ENCODE peak calls at places on chromosomes 3 and 15, in seven cellular contexts. W, Z, G, P, X, N and Q are unnamed samples.

GRCh38 chr3:115790759-115791158 is 167.4 kb downstream of the GAP43 start:
- DNase-seq in W (no peak), Z (peak), G (peak), P (no peak), X (no peak), N (no peak), Q (no peak)

GRCh38 chr3:53159415-53160135 is 1.4 kb upstream of the PRKCD start:
- DNase-seq in W (peak), Z (no peak), G (peak), P (no peak), X (no peak), N (no peak), Q (no peak)

GRCh38 chr15:57652481-57652880 is 54.0 kb upstream of the POLR2M start:
- DNase-seq in W (no peak), Z (no peak), G (no peak), P (no peak), X (no peak), N (no peak), Q (no peak)

GRCh38 chr3:27105904-27106303 is 263.3 kb downstream of the NEK10 start:
- DNase-seq in W (no peak), Z (peak), G (no peak), P (peak), X (no peak), N (peak), Q (no peak)

GRCh38 chr3:193391902-193392301 is 13.3 kb upstream of the ATP13A5 start:
- DNase-seq in W (no peak), Z (peak), G (no peak), P (no peak), X (no peak), N (no peak), Q (no peak)

GRCh38 chr3:49131040-49131439 is 1.8 kb downstream of the LAMB2 start:
- DNase-seq in W (no peak), Z (no peak), G (no peak), P (no peak), X (no peak), N (no peak), Q (no peak)

GRCh38 chr15:45199136-45199810 is 11.5 kb upstream of the SHF start:
- DNase-seq in W (no peak), Z (peak), G (no peak), P (peak), X (no peak), N (peak), Q (no peak)

GRCh38 chr3:159762981-159763465 is 225.6 kb upstream of the IL12A start:
- DNase-seq in W (peak), Z (peak), G (peak), P (peak), X (peak), N (peak), Q (peak)

GRCh38 chr3:159829056-159829995 is 159.3 kb upstream of the IL12A start:
- DNase-seq in W (no peak), Z (peak), G (peak), P (no peak), X (peak), N (no peak), Q (no peak)

GRCh38 chr3:41164776-41165175 is 34.5 kb upstream of the CTNNB1 start:
- DNase-seq in W (no peak), Z (no peak), G (no peak), P (no peak), X (no peak), N (no peak), Q (no peak)

GRCh38 chr3:185221203-185221602 is 32.6 kb downstream of the EHHADH start:
- DNase-seq in W (no peak), Z (no peak), G (no peak), P (no peak), X (no peak), N (no peak), Q (no peak)

GRCh38 chr15:66907826-66908502 is 157.4 kb upstream of the SMAD3 start:
- DNase-seq in W (no peak), Z (no peak), G (peak), P (no peak), X (peak), N (no peak), Q (no peak)

GRCh38 chr3:58021072-58021959 is 13.1 kb downstream of the FLNB start:
- DNase-seq in W (no peak), Z (peak), G (no peak), P (no peak), X (no peak), N (no peak), Q (no peak)

GRCh38 chr15:64856429-64857145 is 14.9 kb downstream of the PLEKHO2 start:
- DNase-seq in W (no peak), Z (no peak), G (peak), P (peak), X (no peak), N (peak), Q (no peak)

GRCh38 chr3:130243808-130244207 is 101.7 kb upstream of the COL6A5 start:
- DNase-seq in W (no peak), Z (no peak), G (no peak), P (no peak), X (no peak), N (no peak), Q (no peak)

GRCh38 chr3:129003578-129004112 is 2.5 kb downstream of the EFCC1 start:
- DNase-seq in W (peak), Z (peak), G (no peak), P (peak), X (peak), N (no peak), Q (no peak)

DNA sequence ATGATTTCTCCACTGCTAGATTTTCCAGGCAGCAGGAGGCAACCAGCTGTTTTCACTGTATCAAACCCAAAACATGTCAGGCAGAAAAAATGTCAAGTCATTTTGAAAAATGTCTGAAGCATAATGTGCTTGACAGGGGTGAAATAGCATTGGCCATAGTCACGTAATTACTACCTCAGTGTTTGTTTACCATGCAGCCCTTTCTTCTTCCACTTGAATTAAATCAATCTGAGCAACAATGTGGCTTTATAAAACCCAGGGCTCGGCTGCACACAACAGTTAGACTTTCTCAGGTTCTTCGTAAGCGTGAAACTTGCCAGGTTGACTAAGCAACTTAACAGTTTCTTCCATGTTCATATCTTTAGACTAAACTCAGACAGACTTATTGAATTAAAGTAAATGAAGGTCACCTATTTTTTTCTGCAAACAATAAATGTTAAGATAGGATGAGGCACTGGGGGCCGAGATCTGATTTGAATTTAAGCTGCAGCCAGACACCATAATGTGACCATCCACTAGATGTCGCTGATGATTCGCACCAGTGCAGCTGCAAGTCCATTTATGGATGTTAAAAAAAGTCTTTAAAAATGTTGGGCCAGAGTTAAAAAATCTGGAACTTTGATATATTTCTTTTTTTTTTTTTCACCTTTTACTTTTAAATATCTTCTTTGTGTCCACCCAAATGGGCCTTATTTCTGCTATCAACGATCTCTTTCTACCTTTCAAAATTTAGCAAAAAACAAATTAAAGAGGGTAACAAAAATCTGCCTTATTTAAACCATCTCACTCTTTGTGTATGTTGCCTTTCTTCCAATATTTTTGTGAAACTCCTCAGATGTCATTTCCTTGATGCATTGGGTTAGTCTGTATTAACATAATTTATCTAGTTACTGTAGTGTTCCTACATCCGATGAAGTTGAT is 305.9 kb downstream of the CACNA2D3 start:
- DNase-seq in W (no peak), Z (peak), G (peak), P (peak), X (no peak), N (peak), Q (peak)
- TF ChIP-seq CTCF in W (peak), Z (peak), G (peak), P (peak), X (peak), N (peak), Q (peak)

GRCh38 chr3:142366434-142366833 is 81.4 kb downstream of the XRN1 start:
- DNase-seq in W (no peak), Z (peak), G (peak), P (no peak), X (no peak), N (no peak), Q (no peak)
- TF ChIP-seq CTCF in W (no peak), Z (peak), G (peak), P (peak), X (no peak), N (peak), Q (no peak)

GRCh38 chr15:71440479-71441071 is 325.3 kb downstream of the THSD4 start:
- DNase-seq in W (no peak), Z (peak), G (peak), P (peak), X (no peak), N (no peak), Q (peak)
- TF ChIP-seq CTCF in W (peak), Z (peak), G (peak), P (peak), X (peak), N (peak), Q (peak)

DNA sequence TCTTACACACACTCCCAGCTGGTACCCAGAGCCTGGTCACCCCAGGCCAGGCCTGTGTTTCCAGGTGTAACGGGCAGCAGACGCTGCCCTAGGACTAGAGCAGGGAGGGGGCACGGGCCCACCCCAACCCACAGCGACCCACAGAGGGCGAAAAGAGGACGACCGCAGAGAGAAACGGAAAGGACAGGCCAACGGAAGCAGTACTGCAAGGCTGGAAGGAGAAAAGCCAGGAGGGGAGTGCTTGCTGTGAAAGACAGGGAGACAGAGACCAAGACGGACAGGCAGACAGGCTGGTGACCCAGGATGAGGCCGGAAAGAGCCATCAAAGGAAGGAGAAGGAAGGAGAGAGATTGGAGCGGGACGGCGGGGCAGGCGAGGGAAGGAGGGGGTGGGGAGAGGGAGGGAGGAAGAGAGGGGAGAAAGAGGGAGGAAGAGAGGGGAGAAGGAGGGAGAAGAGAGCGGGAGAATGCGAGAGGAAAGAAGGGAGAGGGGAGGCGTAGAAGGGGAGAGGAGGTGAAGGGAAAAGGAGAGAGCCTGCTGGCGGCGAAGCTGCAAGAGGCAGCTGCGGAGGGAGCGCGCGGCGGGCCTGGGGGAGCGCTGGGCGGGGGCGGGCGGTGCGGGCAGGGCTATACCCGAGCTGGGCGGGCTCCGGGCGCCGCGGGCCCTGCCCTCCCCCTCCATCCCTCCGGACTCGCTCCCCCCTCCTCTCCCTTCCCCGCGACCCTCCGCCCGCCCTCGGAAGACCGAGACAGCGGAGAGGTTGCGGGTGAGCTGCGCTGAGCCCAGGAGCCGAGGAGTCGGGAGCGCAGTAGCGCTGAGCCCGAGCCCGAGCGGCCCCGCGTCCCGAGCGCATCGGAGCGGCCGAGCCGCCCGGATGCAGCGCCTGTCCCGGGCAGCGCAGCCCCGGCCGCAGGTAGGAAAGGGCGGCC is at the start of gene SLC6A1:
- DNase-seq in W (no peak), Z (no peak), G (no peak), P (peak), X (no peak), N (no peak), Q (no peak)
- TF ChIP-seq CTCF in W (no peak), Z (no peak), G (peak), P (peak), X (no peak), N (peak), Q (no peak)

GRCh38 chr3:113274425-113274824 is 63.1 kb downstream of the BOC start:
- DNase-seq in W (no peak), Z (no peak), G (no peak), P (no peak), X (no peak), N (no peak), Q (no peak)

GRCh38 chr3:113274959-113275556 is 63.7 kb downstream of the BOC start:
- DNase-seq in W (no peak), Z (no peak), G (no peak), P (no peak), X (no peak), N (no peak), Q (no peak)

GRCh38 chr3:113276581-113277080 is 65.3 kb downstream of the BOC start:
- DNase-seq in W (no peak), Z (no peak), G (no peak), P (no peak), X (no peak), N (no peak), Q (no peak)

GRCh38 chr3:113277414-113277813 is 66.1 kb downstream of the BOC start:
- DNase-seq in W (no peak), Z (no peak), G (no peak), P (no peak), X (no peak), N (no peak), Q (peak)

GRCh38 chr3:113275876-113276580 is 64.7 kb downstream of the BOC start:
- DNase-seq in W (no peak), Z (peak), G (peak), P (peak), X (no peak), N (peak), Q (peak)
- TF ChIP-seq CTCF in W (no peak), Z (peak), G (no peak), P (peak), X (no peak), N (peak), Q (no peak)

GRCh38 chr15:51401872-51402517 is 60.5 kb downstream of the GLDN start:
- DNase-seq in W (no peak), Z (peak), G (peak), P (peak), X (peak), N (peak), Q (peak)

GRCh38 chr15:51401065-51401780 is 59.8 kb downstream of the GLDN start:
- DNase-seq in W (no peak), Z (no peak), G (no peak), P (no peak), X (no peak), N (no peak), Q (no peak)

GRCh38 chr15:51403946-51404695 is 62.7 kb downstream of the GLDN start:
- DNase-seq in W (no peak), Z (peak), G (no peak), P (no peak), X (no peak), N (no peak), Q (no peak)

GRCh38 chr15:51405646-51406194 is 64.3 kb downstream of the GLDN start:
- DNase-seq in W (no peak), Z (no peak), G (no peak), P (no peak), X (no peak), N (no peak), Q (no peak)

DNA sequence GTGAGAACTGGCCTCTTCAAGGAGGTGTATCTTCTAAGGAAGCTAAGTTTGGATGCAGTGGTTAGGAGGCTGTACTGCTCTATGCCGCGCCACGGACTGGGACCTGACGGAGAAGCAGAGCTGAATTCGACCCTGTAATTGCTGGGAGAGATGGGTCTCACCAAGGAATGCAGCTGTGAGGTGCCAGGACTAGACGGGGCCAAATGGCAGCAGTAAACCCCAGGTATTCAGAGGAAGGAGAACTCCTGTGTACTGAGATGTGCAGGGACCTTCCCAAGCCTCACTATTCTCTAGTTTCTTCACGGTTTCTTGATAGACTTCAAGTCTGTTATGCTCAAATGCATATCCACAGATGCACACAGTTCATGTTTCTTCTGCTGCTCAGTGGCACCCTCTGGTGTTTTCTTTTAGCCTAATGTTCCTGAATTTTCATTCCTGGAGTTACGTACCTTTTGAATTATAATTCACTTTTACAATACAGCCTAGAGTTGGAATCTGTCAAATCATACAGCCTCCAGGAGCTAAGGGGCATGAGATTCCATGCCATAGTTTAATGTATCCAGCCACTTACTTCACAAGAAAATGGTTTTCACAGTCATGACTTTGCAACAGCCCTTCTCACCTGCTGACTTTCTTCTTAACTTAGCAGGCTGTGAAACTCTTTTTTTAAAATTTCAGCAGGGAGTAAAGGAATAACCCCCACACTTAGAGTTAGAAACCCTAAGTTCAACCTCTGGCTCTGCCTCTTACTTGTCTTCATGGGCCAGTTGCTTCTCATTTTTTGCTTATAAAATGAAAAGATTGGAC is 61.8 kb downstream of the GLDN start:
- DNase-seq in W (no peak), Z (peak), G (peak), P (peak), X (no peak), N (no peak), Q (no peak)
- TF ChIP-seq CTCF in W (peak), Z (peak), G (peak), P (peak), X (peak), N (peak), Q (peak)

DNA sequence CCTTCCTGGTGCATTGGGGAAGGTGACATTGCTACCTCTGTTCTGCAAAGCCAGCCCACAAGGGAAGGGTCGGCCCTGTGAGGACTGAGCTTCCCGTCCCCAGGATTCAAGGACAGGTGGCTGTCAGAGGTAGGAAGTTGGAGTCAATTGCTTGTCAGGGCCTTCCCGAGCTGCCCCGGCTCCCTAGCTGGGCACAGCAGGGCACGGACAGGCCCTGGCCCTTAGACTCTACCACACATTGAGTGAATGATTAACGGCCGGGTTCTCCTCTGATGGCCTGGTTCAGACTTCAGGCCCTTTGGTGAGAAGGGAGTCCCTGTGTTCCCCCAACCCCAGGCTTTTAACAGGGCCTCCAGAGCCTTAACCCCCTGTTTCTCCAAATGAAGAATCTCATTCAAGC is 16.4 kb upstream of the FGD5 start:
- DNase-seq in W (no peak), Z (no peak), G (no peak), P (no peak), X (no peak), N (no peak), Q (no peak)
- TF ChIP-seq CTCF in W (no peak), Z (no peak), G (no peak), P (no peak), X (no peak), N (no peak), Q (no peak)

GRCh38 chr3:12901631-12902045 is 60.3 kb upstream of the RPL32 start:
- DNase-seq in W (no peak), Z (no peak), G (no peak), P (no peak), X (peak), N (no peak), Q (no peak)
- TF ChIP-seq CTCF in W (no peak), Z (no peak), G (no peak), P (no peak), X (no peak), N (no peak), Q (no peak)

DNA sequence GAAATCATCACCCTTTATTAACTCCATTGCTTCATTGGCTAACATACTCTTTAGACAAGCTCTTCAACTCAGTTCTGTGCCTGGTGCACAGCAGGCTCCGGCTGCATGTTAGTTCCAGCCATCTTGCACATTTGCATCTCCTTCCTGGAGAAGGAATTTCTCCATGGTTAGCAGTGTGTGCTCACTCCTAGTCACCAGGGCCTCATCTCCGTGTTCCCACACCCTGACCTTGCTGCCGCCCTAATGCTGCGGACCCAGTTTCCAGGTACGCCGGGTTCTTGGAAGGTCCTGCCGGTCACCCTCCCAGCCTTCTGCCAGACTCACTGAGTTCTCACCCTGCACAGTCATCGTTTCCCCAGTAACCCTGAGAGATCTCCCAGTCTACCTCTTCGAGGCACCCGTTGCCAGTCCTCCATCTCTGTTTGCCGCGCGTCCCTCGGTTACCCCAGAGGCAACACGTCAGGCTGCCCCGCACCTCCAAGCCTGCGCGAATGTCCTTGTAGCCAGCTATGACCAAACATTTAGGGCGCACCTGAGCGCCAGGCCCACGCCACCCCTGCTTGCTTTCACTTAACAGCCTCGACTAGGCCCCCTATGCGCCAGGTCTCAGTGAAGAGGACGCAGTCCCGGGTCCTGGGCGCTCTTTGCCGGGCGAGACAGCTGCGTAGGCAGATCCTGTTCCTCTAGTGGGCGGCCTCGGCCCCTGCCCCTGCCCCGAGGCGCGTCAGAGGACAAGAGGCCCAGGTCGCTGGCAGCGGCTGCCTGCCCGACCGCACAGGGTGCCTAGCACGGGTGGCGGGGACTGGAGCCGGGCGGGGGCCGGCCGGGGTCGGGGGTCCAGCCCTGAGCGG is 744 bp upstream of the ZNF592 start:
- DNase-seq in W (peak), Z (peak), G (peak), P (peak), X (peak), N (peak), Q (peak)
- TF ChIP-seq CTCF in W (no peak), Z (no peak), G (no peak), P (no peak), X (peak), N (no peak), Q (no peak)